ENCODE peak calls at places on chromosomes 3 and 15, in four cellular contexts. F is glutamatergic neuron, C is fibroblast of mammary gland, D is type B pancreatic cell. Z is an unnamed sample.

GRCh38 chr3:43288366-43288765 is 2.0 kb downstream of the SNRK start:
- DNase-seq in F (no peak), C (peak; percentile 36), D (no peak), Z (no peak)

GRCh38 chr3:159077860-159078259 is 276.0 kb downstream of the MFSD1 start:
- DNase-seq in F (no peak), C (peak; percentile 85), D (no peak), Z (no peak)

GRCh38 chr3:17820275-17820674 is 77.8 kb upstream of the TBC1D5 start:
- DNase-seq in F (no peak), C (no peak), D (no peak), Z (no peak)

GRCh38 chr3:112378989-112379692 is 46.2 kb downstream of the CD200 start:
- DNase-seq in F (no peak), C (peak; percentile 94), D (no peak), Z (no peak)

GRCh38 chr15:98914626-98915025 is 93.0 kb downstream of the PGPEP1L start:
- DNase-seq in F (no peak), C (peak; percentile 95), D (no peak), Z (no peak)

GRCh38 chr3:131591394-131591990 is 88.7 kb upstream of the MRPL3 start:
- DNase-seq in F (no peak), C (peak; percentile 67), D (no peak), Z (no peak)

GRCh38 chr3:155154255-155154654 is 74.1 kb downstream of the MME start:
- DNase-seq in F (no peak), C (no peak), D (no peak), Z (no peak)

GRCh38 chr15:100183921-100184480 is 157.8 kb downstream of the ADAMTS17 start:
- DNase-seq in F (no peak), C (no peak), D (no peak), Z (no peak)

GRCh38 chr15:38482572-38482971 is 28.6 kb downstream of the FAM98B start:
- DNase-seq in F (no peak), C (no peak), D (no peak), Z (no peak)

GRCh38 chr3:123449986-123450474 is 1.1 kb upstream of the ADCY5 start:
- DNase-seq in F (peak; percentile 64), C (no peak), D (no peak), Z (no peak)

DNA sequence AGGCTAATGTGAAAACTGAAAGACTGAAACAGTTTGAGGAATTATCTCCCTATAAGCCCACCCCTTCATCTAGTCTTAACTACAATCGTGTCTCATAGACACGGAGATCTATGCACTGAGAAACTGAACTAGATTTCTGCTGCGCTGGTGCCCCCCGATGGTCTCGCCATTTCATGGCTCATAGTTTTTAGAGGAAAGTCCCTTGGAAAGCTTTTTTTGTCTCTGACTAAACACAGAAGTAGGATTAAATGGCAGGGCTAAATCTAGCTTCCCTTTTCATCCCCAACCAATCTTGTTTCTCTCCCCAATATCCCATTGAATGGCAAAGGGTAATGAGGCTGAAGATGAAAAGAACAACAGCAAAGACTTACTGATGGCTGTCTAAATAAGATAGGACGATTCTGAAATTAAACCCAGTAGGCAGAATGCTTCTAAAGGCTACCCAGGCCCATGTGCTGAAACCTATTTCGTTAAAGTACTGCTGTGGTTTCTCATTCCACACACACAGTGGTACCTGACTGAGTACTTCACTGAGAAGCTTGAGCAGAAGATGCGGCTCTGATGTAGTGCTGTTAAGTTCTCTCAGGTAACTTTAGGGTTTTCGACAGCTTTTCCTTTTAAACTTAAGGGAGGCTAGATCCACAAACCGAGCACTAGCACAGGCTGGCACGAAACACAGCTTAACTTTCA is 142.7 kb downstream of the GADL1 start:
- DNase-seq in F (peak; percentile 69), C (peak; percentile 59), D (no peak), Z (peak; percentile 84)
- TF ChIP-seq CTCF in F (peak; percentile 17), C (peak; percentile 54), D (peak; percentile 69), Z (peak; percentile 67)

GRCh38 chr3:170785454-170785853 is 84.5 kb downstream of the RPL22L1 start:
- DNase-seq in F (no peak), C (no peak), D (no peak), Z (no peak)
- TF ChIP-seq CTCF in F (no peak), C (no peak), D (no peak), Z (no peak)

GRCh38 chr3:55333923-55334322 is 153.2 kb downstream of the WNT5A start:
- DNase-seq in F (no peak), C (peak; percentile 73), D (no peak), Z (no peak)

GRCh38 chr3:55339390-55339789 is 147.7 kb downstream of the WNT5A start:
- DNase-seq in F (no peak), C (no peak), D (no peak), Z (no peak)

GRCh38 chr3:55333041-55333440 is 154.1 kb downstream of the WNT5A start:
- DNase-seq in F (no peak), C (peak; percentile 58), D (no peak), Z (no peak)

GRCh38 chr3:55341502-55342031 is 145.5 kb downstream of the WNT5A start:
- DNase-seq in F (no peak), C (peak; percentile 36), D (no peak), Z (no peak)

GRCh38 chr3:55337641-55338174 is 149.4 kb downstream of the WNT5A start:
- DNase-seq in F (no peak), C (no peak), D (no peak), Z (no peak)
- TF ChIP-seq CTCF in F (no peak), C (no peak), D (no peak), Z (no peak)

DNA sequence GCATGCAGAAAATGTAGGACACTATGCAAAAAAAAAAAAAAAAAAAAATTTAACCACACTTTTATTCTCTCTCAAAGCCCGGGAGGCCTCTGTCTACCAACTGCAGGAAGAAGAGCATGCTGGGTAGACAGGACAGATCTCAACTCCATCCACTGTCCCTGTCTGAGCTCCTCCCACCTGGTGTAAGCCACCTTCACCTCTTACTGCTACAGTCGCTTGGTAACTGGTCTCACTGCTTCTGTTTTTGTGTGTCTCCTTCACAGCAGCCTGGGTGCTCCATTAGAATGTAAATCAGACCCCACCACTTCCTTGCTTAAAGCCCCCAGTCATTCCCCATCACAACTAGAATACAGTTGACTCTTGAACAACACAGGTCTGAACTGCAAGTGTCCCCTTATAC is 115.1 kb upstream of the PROK2 start:
- DNase-seq in F (no peak), C (no peak), D (no peak), Z (no peak)
- TF ChIP-seq CTCF in F (no peak), C (no peak), D (no peak), Z (no peak)

DNA sequence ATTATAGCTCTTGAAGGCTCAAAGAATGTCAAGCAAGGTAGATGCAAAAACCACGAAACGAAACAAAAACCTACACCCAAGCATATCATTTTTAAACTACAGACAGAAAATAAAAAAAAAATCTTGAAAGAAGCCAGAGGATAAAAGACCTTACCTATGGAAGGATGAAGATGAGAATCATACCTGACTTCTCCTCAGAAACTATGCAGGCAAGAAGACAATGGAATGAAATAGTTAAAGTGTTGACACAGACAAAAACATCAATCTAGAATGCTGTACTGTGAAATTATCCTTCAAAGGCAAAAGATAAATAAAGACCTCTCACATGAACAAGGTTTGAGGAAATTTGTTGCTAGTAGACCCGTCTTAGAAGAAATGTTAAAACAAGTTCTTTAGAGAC is 372.0 kb downstream of the ZIC4 start:
- DNase-seq in F (no peak), C (no peak), D (no peak), Z (no peak)
- TF ChIP-seq CTCF in F (no peak), C (no peak), D (no peak), Z (no peak)

DNA sequence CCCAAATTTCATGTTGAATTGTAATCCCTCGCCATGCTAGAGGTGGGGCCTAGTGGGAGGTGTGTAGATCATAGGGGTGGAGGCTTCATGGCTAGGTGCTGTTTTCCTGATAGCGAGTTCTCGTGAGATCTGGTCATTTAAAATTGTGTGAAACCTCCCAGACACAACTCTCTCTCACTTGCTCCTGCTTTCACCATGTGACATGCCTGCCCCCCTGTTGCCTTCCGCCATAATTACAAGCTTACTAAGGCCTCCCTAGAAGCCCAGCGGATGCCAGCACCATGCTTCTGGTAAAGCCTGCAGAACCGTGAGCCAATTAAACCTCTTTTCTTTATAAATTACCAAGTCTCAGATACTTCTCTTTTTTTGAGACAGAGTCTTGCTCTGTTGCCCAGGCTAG is 36.0 kb downstream of the CCDC54 start:
- DNase-seq in F (no peak), C (no peak), D (no peak), Z (no peak)
- TF ChIP-seq CTCF in F (no peak), C (no peak), D (no peak), Z (no peak)